ENCODE peak calls at places on chromosome 6, in eight cellular contexts. U, X, L, B, H, Z, W and J are unnamed samples.

GRCh38 chr6:118650500-118651281 is 700 bp downstream of the CEP85L start:
- DNase-seq in B (peak; percentile 35), W (peak; percentile 72), L (peak; percentile 52), Z (peak; percentile 47), H (peak; percentile 57), X (peak; percentile 45), U (peak; percentile 45), J (peak; percentile 60)

GRCh38 chr6:7317538-7317937 is 4.5 kb upstream of the SSR1 start:
- DNase-seq in L (no peak), Z (no peak), W (no peak), X (no peak), H (no peak), U (no peak), B (no peak), J (no peak)

GRCh38 chr6:107323133-107323785 is 136.1 kb downstream of the PDSS2 start:
- DNase-seq in W (no peak), L (peak; percentile 44), H (no peak), Z (no peak), X (no peak), U (peak; percentile 82), B (no peak), J (no peak)

GRCh38 chr6:44074383-44075136 is 52.7 kb downstream of the MRPL14 start:
- DNase-seq in W (peak; percentile 82), U (peak; percentile 85), X (peak; percentile 87), L (peak; percentile 84), B (peak; percentile 64), H (peak; percentile 91), Z (peak; percentile 78), J (peak; percentile 96)

GRCh38 chr6:68233623-68234022 is 401.5 kb upstream of the ADGRB3 start:
- DNase-seq in Z (no peak), U (peak; percentile 22), B (no peak), L (peak; percentile 67), X (no peak), W (no peak), H (no peak), J (no peak)

GRCh38 chr6:45415315-45415714 is 37.6 kb upstream of the SUPT3H start:
- DNase-seq in W (no peak), U (no peak), B (no peak), Z (no peak), L (no peak), H (no peak), X (no peak), J (peak; percentile 16)

GRCh38 chr6:90982581-90982980 is 395.7 kb upstream of the MAP3K7 start:
- DNase-seq in W (no peak), B (no peak), Z (no peak), H (no peak), L (no peak), U (no peak), X (no peak), J (no peak)

GRCh38 chr6:119145111-119145510 is 66.6 kb upstream of the FAM184A start:
- DNase-seq in Z (no peak), L (no peak), U (no peak), H (no peak), X (no peak), B (no peak), W (no peak), J (no peak)

GRCh38 chr6:151999194-151999593 is 191.7 kb downstream of the ESR1 start:
- DNase-seq in L (no peak), H (no peak), U (peak; percentile 61), W (no peak), Z (no peak), B (no peak), X (no peak), J (no peak)

GRCh38 chr6:11386726-11387125 is 150.8 kb upstream of the TMEM170B start:
- DNase-seq in W (no peak), H (no peak), L (no peak), X (no peak), B (no peak), U (no peak), Z (no peak), J (no peak)

DNA sequence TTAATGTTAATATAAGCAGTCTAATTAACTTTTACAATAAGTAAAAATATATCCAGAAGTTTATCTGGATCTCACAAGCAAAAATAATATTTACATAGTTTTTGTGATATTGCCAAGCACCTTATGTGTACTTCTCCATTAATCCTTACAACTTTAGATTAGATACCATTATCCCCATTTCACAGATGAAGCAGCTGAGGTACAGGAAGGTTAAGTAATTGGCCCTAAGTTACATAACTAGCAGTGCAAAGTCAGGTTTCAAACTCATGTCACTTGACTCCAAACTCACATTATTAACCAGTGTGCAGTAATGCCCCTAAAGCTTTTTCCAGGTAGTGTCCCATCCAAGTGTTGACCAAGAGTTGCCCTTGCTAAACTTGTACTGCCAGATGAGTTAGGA is 248.6 kb upstream of the STXBP5 start:
- DNase-seq in L (no peak), Z (no peak), B (no peak), U (no peak), X (no peak), H (no peak), W (no peak), J (no peak)
- TF ChIP-seq CTCF in L (no peak), Z (no peak), B (no peak), U (no peak), X (no peak), H (no peak), W (no peak), J (no peak)

GRCh38 chr6:51349866-51350265 is 531.2 kb downstream of the TFAP2B start:
- DNase-seq in X (no peak), L (no peak), B (no peak), W (no peak), H (no peak), U (no peak), Z (no peak), J (no peak)

GRCh38 chr6:51352506-51353029 is 533.9 kb downstream of the TFAP2B start:
- DNase-seq in H (no peak), U (no peak), Z (no peak), W (no peak), X (no peak), L (no peak), B (no peak), J (no peak)

GRCh38 chr6:51350308-51350904 is 531.7 kb downstream of the TFAP2B start:
- DNase-seq in Z (no peak), B (no peak), H (peak; percentile 5), X (no peak), W (no peak), L (no peak), U (peak; percentile 12), J (no peak)
- TF ChIP-seq CTCF in Z (no peak), B (no peak), H (peak; percentile 45), X (peak; percentile 34), W (peak; percentile 41), L (no peak), U (peak; percentile 20), J (peak; percentile 57)

GRCh38 chr6:36170704-36171103 is 25.8 kb upstream of the BRPF3 start:
- DNase-seq in Z (no peak), X (no peak), W (no peak), B (no peak), H (no peak), L (no peak), U (no peak), J (no peak)
- TF ChIP-seq CTCF in Z (no peak), X (no peak), W (no peak), B (no peak), H (no peak), L (no peak), U (no peak), J (no peak)

GRCh38 chr6:52233975-52234823 is 10.1 kb downstream of the IL17F start:
- DNase-seq in L (peak; percentile 48), H (peak; percentile 49), X (no peak), U (peak; percentile 86), Z (no peak), B (no peak), W (no peak), J (peak; percentile 62)
- TF ChIP-seq CTCF in L (peak; percentile 46), H (peak; percentile 90), X (no peak), U (peak; percentile 62), Z (peak; percentile 35), B (no peak), W (peak; percentile 41), J (peak; percentile 27)

GRCh38 chr6:56891754-56892153 is 63.2 kb upstream of the BEND6 start:
- DNase-seq in B (no peak), W (no peak), L (no peak), U (peak; percentile 49), Z (no peak), X (no peak), H (no peak), J (no peak)
- TF ChIP-seq CTCF in B (no peak), W (no peak), L (no peak), U (peak; percentile 4), Z (no peak), X (no peak), H (peak; percentile 8), J (no peak)

GRCh38 chr6:125100018-125100652 is 53.4 kb upstream of the TPD52L1 start:
- DNase-seq in H (no peak), U (no peak), X (no peak), W (no peak), Z (no peak), L (no peak), B (no peak), J (no peak)

GRCh38 chr6:125098253-125098652 is 55.3 kb upstream of the TPD52L1 start:
- DNase-seq in Z (no peak), U (no peak), W (no peak), H (no peak), B (no peak), X (no peak), L (no peak), J (no peak)

GRCh38 chr6:125101128-125101527 is 52.4 kb upstream of the TPD52L1 start:
- DNase-seq in U (no peak), W (no peak), X (no peak), B (no peak), H (no peak), Z (no peak), L (no peak), J (no peak)

GRCh38 chr6:125097186-125097585 is 56.4 kb upstream of the TPD52L1 start:
- DNase-seq in U (no peak), H (no peak), X (no peak), B (no peak), W (no peak), Z (no peak), L (no peak), J (no peak)

DNA sequence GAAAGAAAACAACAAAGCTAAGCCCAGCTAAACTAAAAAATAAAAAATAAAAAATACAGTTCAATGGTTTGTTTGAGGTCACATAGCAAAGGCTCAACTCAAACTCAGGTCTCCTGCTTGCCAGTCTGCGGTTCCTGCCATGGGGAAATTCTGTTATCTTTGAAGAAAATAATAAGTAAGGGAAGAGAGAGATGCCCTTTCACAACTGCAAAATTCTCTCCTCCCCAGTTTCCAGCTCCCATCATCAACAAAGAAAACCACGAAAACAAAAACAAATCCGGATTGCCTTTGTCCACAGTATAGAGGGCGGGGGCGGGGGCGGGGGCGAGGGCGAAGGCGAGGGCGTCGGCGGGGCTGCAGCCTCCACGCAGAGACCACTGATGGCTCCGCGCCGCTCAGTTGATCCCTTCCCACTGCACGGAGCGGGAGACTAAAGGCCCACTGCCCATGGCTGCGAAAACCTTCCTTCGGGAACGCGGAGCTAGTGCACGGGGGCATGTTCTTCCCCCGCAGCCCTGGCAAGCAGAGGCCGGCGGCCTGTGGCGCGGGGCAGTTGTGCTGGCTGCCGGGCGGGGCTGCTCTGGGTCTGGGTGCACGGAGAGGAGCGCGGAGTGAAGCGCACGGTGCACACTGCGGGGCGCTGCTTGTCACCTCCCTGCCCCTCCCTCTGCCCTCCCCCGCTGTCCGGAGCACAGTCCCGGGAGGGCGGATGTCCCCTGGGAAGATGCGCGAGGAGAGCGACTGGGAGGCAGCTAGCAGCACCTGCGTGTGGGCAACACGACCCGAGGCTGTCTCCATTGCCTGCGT is 54.2 kb upstream of the TPD52L1 start:
- DNase-seq in W (peak; percentile 82), L (peak; percentile 69), U (peak; percentile 41), X (peak; percentile 74), B (peak; percentile 41), Z (peak; percentile 69), H (no peak), J (peak; percentile 27)
- TF ChIP-seq CTCF in W (peak; percentile 11), L (no peak), U (no peak), X (no peak), B (no peak), Z (peak; percentile 13), H (no peak), J (no peak)